ENCODE peak calls at places on chromosomes 6 and 20, in five cellular contexts. I, J, L, B and O are unnamed samples.

GRCh38 chr6:2103644-2104523 is 141.5 kb downstream of the GMDS start:
- DNase-seq in B (peak; percentile 43), I (no peak), L (no peak), J (peak; percentile 33), O (peak; percentile 11)

GRCh38 chr6:49541210-49541724 is 9.2 kb upstream of the C6orf141 start:
- DNase-seq in L (no peak), I (no peak), B (peak; percentile 57), J (peak; percentile 46), O (no peak)

GRCh38 chr6:116714296-116714695 is 33.3 kb downstream of the KPNA5 start:
- DNase-seq in B (peak; percentile 3), L (no peak), J (no peak), I (no peak), O (no peak)

GRCh38 chr6:37182736-37183590 is 13.0 kb downstream of the PIM1 start:
- DNase-seq in J (no peak), I (no peak), B (no peak), L (peak; percentile 65), O (peak; percentile 32)

GRCh38 chr6:107061125-107062020 is 33.4 kb downstream of the MTRES1 start:
- DNase-seq in L (no peak), J (no peak), B (peak; percentile 11), I (peak; percentile 80), O (peak; percentile 45)

GRCh38 chr20:33636776-33637175 is 25.4 kb upstream of the C20orf144 start:
- DNase-seq in I (no peak), J (no peak), L (no peak), B (no peak), O (no peak)

GRCh38 chr6:80543151-80543550 is 436.7 kb downstream of the BCKDHB start:
- DNase-seq in I (no peak), B (no peak), J (no peak), L (no peak), O (no peak)

GRCh38 chr20:60695223-60695622 is 556.8 kb upstream of the CDH4 start:
- DNase-seq in L (no peak), I (no peak), J (no peak), B (no peak), O (no peak)

GRCh38 chr6:27019651-27020552 is 227.6 kb upstream of the PRSS16 start:
- DNase-seq in L (peak; percentile 92), B (no peak), I (peak; percentile 94), J (peak; percentile 69), O (peak; percentile 62)

GRCh38 chr6:106748547-106749207 is 119.3 kb downstream of the QRSL1 start:
- DNase-seq in J (no peak), I (peak; percentile 63), L (no peak), B (no peak), O (no peak)

GRCh38 chr20:13260620-13261279 is 39.7 kb downstream of the ISM1 start:
- DNase-seq in B (peak; percentile 52), J (no peak), L (no peak), I (no peak), O (no peak)

GRCh38 chr20:46694484-46694883 is 5.2 kb upstream of the TP53RK start:
- DNase-seq in I (no peak), B (no peak), J (no peak), L (peak; percentile 39), O (peak; percentile 27)

GRCh38 chr6:100695445-100695844 is 185.7 kb downstream of the ASCC3 start:
- DNase-seq in I (no peak), B (no peak), J (no peak), L (no peak), O (no peak)

GRCh38 chr6:36120539-36120938 is 9.8 kb upstream of the MAPK13 start:
- DNase-seq in I (no peak), B (no peak), L (no peak), J (no peak), O (no peak)

GRCh38 chr20:64261138-64261537 is 5.6 kb downstream of the PCMTD2 start:
- DNase-seq in L (no peak), I (no peak), B (no peak), J (no peak), O (no peak)

GRCh38 chr6:110612298-110612697 is 135.9 kb upstream of the SLC22A16 start:
- DNase-seq in B (no peak), I (no peak), J (no peak), L (no peak), O (no peak)

GRCh38 chr6:30356519-30356918 is 11.6 kb downstream of the RPP21 start:
- DNase-seq in I (no peak), J (no peak), L (no peak), B (no peak), O (no peak)

GRCh38 chr6:44771647-44772415 is 384.3 kb downstream of the CDC5L start:
- DNase-seq in I (peak; percentile 79), J (no peak), B (no peak), L (no peak), O (no peak)

GRCh38 chr6:30357678-30358339 is 12.9 kb downstream of the RPP21 start:
- DNase-seq in I (peak; percentile 96), J (peak; percentile 53), B (peak; percentile 60), L (peak; percentile 51), O (no peak)

GRCh38 chr20:3805594-3806264 is 9.6 kb downstream of the CDC25B start:
- DNase-seq in B (no peak), I (no peak), J (no peak), L (peak; percentile 35), O (no peak)

GRCh38 chr6:19804362-19805145 is 32.6 kb upstream of the ID4 start:
- DNase-seq in L (peak; percentile 95), B (peak; percentile 95), J (peak; percentile 44), I (peak; percentile 96), O (no peak)

GRCh38 chr6:76790881-76791280 is 672.4 kb downstream of the HTR1B start:
- DNase-seq in J (no peak), L (no peak), I (no peak), B (no peak), O (no peak)

GRCh38 chr6:87151786-87152527 is 3.4 kb upstream of the ZNF292 start:
- DNase-seq in B (no peak), L (no peak), J (no peak), I (peak; percentile 81), O (no peak)

DNA sequence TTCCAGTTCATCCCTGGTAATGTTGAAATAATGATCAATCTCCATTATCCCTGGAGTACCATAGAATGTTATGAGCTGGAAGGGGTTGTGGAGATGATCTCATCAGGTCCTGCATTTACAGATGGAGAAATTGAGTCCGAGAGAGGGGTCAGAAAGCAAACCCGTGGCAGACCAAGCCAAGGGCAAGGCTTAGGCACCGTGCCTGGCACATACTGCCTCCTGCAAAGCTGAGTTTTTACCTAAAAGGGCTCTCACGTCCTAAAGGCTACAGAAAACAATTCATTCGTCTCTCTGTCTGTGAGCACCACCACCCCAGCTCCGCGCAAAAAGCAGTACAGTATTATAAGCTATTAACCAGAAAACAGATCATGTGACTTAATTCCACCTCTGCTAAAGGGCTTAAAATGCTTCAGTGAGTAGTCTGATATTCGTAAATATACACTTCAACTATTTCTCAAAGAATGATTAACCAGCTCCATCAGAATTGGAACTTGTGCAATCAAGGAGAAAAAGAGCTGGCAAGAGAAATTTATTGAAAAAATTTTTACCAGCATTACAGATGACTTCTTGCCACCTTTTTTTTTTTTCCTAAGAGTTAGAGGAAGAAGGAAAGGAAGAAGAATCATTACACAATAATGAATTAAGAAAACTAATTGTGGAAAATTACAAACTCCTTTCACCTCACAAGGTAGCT is 3.4 kb upstream of the PARD6B start:
- DNase-seq in J (no peak), L (no peak), I (no peak), B (peak; percentile 85), O (no peak)
- TF ChIP-seq JUNB in J (no peak), L (no peak), I (no peak), B (no peak), O (no peak)

GRCh38 chr20:25356294-25356933 is 34.2 kb downstream of the ABHD12 start:
- DNase-seq in B (no peak), J (no peak), I (peak; percentile 80), L (no peak), O (no peak)
- TF ChIP-seq JUNB in B (no peak), J (no peak), I (no peak), L (no peak), O (no peak)

DNA sequence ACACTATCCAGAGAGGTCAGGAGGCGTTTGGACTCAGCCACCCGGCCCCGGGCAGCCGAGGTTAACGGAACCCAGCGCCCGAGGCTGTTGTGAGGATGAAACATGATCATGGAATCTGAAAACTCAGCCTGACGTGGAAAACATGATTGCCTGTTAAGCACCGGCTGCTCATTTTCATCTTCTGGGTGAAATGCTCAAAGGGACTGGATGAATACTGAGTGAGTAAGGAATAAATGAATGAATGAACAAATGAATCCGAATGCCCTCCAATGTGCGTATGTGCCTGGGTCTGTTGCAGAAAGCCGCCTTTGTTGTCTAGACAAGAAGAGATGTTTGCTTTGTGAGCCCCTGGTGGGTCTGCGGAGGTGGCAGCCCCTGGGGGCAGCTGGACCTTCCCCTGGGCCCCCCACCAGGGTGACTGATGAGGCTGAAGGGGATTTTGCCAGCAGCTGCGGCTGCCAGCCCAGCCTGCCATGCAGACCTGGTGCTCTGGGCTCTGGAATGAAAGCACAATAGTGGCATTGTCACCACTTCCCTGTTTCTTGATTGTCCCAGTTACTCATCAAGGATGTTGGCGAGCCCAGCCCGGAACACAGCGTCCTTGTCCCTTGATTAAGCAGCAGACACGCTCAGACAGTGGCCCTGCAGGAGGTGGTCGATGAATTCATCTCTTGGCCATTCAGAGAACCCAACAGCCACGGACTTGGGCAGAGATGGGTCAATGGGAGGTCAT is 211.1 kb downstream of the ANKRD60 start:
- DNase-seq in I (no peak), B (peak; percentile 34), J (peak; percentile 90), L (no peak), O (no peak)
- TF ChIP-seq JUNB in I (no peak), B (no peak), J (peak; percentile 86), L (no peak), O (no peak)

GRCh38 chr20:41259309-41259708 is 58.2 kb downstream of the ZHX3 start:
- DNase-seq in J (no peak), B (no peak), L (no peak), I (no peak), O (no peak)

GRCh38 chr20:41261790-41262717 is 55.5 kb downstream of the ZHX3 start:
- DNase-seq in B (no peak), J (no peak), L (no peak), I (no peak), O (no peak)

GRCh38 chr20:41258489-41258888 is 59.0 kb downstream of the ZHX3 start:
- DNase-seq in L (no peak), I (no peak), B (no peak), J (no peak), O (no peak)

GRCh38 chr20:41260734-41261220 is 56.8 kb downstream of the ZHX3 start:
- DNase-seq in I (no peak), B (no peak), J (no peak), L (no peak), O (no peak)

GRCh38 chr20:41261260-41261659 is 56.3 kb downstream of the ZHX3 start:
- DNase-seq in J (no peak), I (no peak), B (no peak), L (no peak), O (no peak)
- TF ChIP-seq JUNB in J (no peak), I (no peak), B (no peak), L (no peak), O (no peak)